ENCODE peak calls at places on chromosomes 12 and 14, in four cellular contexts. Z is HCT116, V is astrocyte of the spinal cord, L is A549. Y is an unnamed sample.

GRCh38 chr12:89364058-89364457 is 11.8 kb upstream of the DUSP6 start:
- DNase-seq in Z (no peak), V (no peak), L (no peak), Y (no peak)

GRCh38 chr12:94596596-94596995 is 53.8 kb downstream of the TMCC3 start:
- DNase-seq in Z (no peak), V (no peak), L (no peak), Y (peak)

GRCh38 chr14:20757963-20758362 is 10.2 kb upstream of the EDDM3B start:
- DNase-seq in Z (no peak), V (no peak), L (no peak), Y (peak)

GRCh38 chr12:49953146-49953545 is 2.6 kb downstream of the AQP2 start:
- DNase-seq in Z (no peak), V (no peak), L (no peak), Y (no peak)

GRCh38 chr14:51776102-51776894 is 84.1 kb upstream of the GNG2 start:
- DNase-seq in Z (peak), V (peak), L (peak), Y (no peak)

GRCh38 chr14:100004392-100004791 is 60.8 kb upstream of the EVL start:
- DNase-seq in Z (peak), V (peak), L (no peak), Y (no peak)

GRCh38 chr12:100897240-100897639 is 102.7 kb downstream of the ANO4 start:
- DNase-seq in Z (no peak), V (no peak), L (no peak), Y (peak)

GRCh38 chr12:4975574-4975973 is 65.9 kb downstream of the KCNA1 start:
- DNase-seq in Z (no peak), V (no peak), L (no peak), Y (no peak)

GRCh38 chr14:77214216-77214615 is 32.6 kb downstream of the TMEM63C start:
- DNase-seq in Z (no peak), V (no peak), L (no peak), Y (no peak)

GRCh38 chr14:48937796-48938195 is 648.4 kb downstream of the RPS29 start:
- DNase-seq in Z (no peak), V (peak), L (no peak), Y (no peak)

GRCh38 chr12:27969011-27969900 is 3.3 kb downstream of the PTHLH start:
- DNase-seq in Z (no peak), V (peak), L (peak), Y (no peak)

GRCh38 chr14:52354257-52354656 is 40.1 kb downstream of the PTGER2 start:
- DNase-seq in Z (no peak), V (no peak), L (no peak), Y (no peak)

GRCh38 chr12:100473716-100474150 is at the start of gene NR1H4:
- DNase-seq in Z (no peak), V (peak), L (peak), Y (peak)

GRCh38 chr12:120538281-120539156 is 4.4 kb downstream of the RNF10 start:
- DNase-seq in Z (no peak), V (peak), L (no peak), Y (peak)

GRCh38 chr12:128823216-128823915 is 392 bp downstream of the SLC15A4 start:
- DNase-seq in Z (no peak), V (no peak), L (peak), Y (peak)

GRCh38 chr12:128820253-128820652 is 3.5 kb downstream of the SLC15A4 start:
- DNase-seq in Z (no peak), V (no peak), L (no peak), Y (no peak)

GRCh38 chr12:128818065-128819022 is 5.4 kb downstream of the SLC15A4 start:
- DNase-seq in Z (no peak), V (peak), L (no peak), Y (no peak)

GRCh38 chr12:128819293-128820144 is 4.2 kb downstream of the SLC15A4 start:
- DNase-seq in Z (no peak), V (no peak), L (no peak), Y (no peak)

GRCh38 chr12:128820723-128821432 is 2.9 kb downstream of the SLC15A4 start:
- DNase-seq in Z (no peak), V (no peak), L (no peak), Y (no peak)
- H3K4me3 ChIP-seq in Z (no peak), V (no peak), L (no peak), Y (no peak)

GRCh38 chr14:74347096-74347794 is 1.0 kb upstream of the VRTN start:
- DNase-seq in Z (no peak), V (no peak), L (no peak), Y (no peak)
- H3K4me3 ChIP-seq in Z (no peak), V (no peak), L (no peak), Y (no peak)

GRCh38 chr14:87286191-87286590 is 706.8 kb downstream of the GALC start:
- DNase-seq in Z (no peak), V (no peak), L (no peak), Y (no peak)

GRCh38 chr14:87283547-87283946 is 709.4 kb downstream of the GALC start:
- DNase-seq in Z (no peak), V (no peak), L (no peak), Y (no peak)

GRCh38 chr14:87286826-87287225 is 706.2 kb downstream of the GALC start:
- DNase-seq in Z (no peak), V (no peak), L (no peak), Y (no peak)
- H3K4me3 ChIP-seq in Z (no peak), V (no peak), L (no peak), Y (no peak)

GRCh38 chr12:71752887-71753286 is 1.8 kb upstream of the RAB21 start:
- DNase-seq in Z (no peak), V (no peak), L (no peak), Y (no peak)

GRCh38 chr12:71742998-71743397 is 11.7 kb upstream of the RAB21 start:
- DNase-seq in Z (no peak), V (no peak), L (no peak), Y (no peak)

GRCh38 chr12:71744522-71745300 is 10.0 kb upstream of the RAB21 start:
- DNase-seq in Z (no peak), V (no peak), L (no peak), Y (no peak)

GRCh38 chr12:71746983-71747611 is 7.6 kb upstream of the RAB21 start:
- DNase-seq in Z (peak), V (peak), L (peak), Y (peak)

DNA sequence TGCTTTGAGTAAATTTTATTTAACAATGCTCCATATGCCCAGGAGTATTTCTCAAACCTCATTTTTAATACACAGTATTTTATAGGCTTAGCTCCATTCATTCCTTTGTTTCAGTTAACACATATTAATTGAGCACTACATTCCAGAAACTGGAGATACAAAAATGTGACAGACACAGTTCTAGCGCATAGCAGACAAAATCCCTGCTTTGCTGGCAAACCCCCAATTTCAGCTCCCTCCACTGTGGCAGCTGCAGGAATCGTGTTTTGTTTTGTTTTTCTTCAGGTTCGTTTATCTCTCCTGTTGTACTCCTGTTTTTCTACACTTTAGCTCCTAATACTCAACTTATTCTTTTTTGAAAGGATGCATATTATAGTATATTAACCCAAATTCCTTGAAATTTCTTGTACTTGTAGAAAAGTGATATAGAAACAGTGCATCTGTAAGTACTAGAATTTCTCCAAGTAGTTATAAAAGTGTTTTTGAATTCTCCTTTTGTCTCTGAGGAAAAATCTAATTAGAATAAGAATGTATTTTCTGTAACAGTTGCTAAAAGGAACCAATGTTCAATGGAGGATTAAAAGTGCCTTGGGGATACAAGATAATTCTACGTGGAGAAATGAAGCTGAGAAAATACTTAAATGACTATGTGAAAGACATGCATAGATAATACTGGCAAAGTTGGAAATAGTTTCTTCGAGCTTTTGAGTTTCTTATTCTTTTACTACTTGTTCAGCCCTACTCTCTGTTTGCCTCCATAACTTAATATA is 6.4 kb upstream of the RAB21 start:
- DNase-seq in Z (no peak), V (no peak), L (no peak), Y (no peak)
- H3K4me3 ChIP-seq in Z (no peak), V (no peak), L (no peak), Y (no peak)

DNA sequence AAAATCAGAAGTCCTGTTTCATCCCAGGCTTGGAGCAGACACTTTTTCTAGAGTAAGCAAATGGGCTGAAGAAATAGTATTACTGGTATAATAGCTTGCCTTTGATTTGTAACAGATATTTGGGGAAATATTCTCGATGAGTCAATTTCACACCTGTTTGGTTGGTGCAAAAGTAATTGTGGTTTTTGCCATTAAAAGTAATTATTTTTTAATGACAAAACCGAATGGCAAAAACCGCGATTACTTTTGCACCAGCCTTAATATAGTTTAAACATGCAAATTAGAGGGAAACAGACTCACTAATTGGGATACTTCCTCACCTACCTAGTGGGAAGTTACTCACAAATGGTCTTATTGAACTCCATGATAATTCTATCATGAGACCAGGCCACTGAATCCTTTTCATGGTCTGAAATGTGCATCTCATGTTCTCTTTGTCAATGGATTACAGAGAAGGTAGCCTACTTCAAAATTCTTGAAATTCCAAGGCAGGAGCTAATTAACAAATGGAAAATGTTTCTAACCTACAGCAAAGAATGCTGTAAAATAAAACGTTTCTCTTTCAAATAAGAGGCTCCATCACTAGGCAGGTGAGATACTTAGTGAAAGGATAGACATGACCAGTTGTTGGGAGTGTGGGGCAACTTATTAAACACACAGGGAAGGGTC is 391.3 kb downstream of the EMP1 start:
- DNase-seq in Z (no peak), V (no peak), L (no peak), Y (no peak)
- H3K4me3 ChIP-seq in Z (no peak), V (no peak), L (no peak), Y (no peak)

DNA sequence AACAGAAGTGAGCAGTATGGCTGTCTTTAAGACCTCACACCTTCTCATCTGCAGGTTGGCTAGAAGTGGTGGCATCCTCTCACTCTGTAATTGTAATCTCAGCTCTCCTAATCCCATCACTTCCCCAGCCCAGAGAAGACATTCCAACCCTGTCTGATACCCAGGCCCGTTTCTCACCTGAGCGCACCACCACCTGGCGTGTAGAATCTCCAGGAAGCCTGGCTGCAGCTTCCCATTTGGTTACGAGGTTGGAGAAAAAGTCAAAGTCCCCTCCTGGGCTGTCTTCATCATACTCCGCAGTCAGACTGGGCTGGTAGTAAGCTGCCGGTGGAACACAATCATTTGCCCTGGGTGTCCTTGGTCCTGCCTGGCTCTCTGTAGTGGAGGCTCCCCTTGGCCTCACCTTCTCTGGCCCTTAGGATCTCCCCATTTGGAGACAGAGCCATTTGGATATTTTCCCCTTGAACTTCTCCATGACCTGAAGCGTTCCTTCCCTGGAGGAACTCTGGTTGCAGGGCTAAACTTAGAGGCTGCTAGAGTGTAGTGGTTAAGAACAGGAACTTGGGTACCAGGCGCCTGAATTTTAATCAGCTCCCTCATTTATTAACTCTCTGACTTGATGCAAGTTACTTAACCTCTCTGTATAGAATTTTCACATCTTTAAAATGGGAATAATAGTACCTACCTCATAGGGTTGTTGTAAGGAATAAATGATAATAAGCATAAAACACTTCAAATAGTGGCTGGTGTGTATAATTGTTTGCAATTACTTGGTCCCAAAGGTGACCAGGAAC is 1.8 kb downstream of the SDR39U1 start:
- DNase-seq in Z (no peak), V (no peak), L (no peak), Y (no peak)
- H3K4me3 ChIP-seq in Z (peak), V (no peak), L (no peak), Y (no peak)

DNA sequence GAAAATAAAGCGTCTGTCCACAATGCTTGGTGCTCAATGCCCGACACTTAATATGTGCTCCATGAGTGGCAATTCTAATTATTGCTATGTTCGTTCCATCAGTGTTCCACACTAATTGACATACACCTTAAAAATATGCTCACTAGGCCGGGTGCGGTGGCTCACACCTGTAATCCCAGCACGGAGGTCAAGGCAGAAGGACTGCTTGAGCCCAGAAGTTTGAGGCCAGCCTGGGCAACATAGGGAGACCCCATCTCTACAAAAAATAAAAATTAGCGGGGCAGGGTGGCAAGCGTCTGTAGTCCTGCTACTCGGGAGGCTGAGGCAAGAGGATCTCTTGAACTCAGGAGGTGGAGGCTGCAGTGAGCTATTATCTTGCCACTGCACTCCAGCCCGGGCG is 635 bp upstream of the HECTD4 start:
- DNase-seq in Z (no peak), V (no peak), L (no peak), Y (no peak)
- H3K4me3 ChIP-seq in Z (peak), V (peak), L (peak), Y (peak)

GRCh38 chr14:101489092-101489760 is 72.1 kb upstream of the DIO3 start:
- DNase-seq in Z (no peak), V (no peak), L (no peak), Y (no peak)
- H3K4me3 ChIP-seq in Z (no peak), V (no peak), L (no peak), Y (no peak)

GRCh38 chr12:122659579-122659978 is 43.6 kb downstream of the HCAR2 start:
- DNase-seq in Z (no peak), V (no peak), L (no peak), Y (no peak)
- H3K4me3 ChIP-seq in Z (no peak), V (no peak), L (no peak), Y (no peak)

DNA sequence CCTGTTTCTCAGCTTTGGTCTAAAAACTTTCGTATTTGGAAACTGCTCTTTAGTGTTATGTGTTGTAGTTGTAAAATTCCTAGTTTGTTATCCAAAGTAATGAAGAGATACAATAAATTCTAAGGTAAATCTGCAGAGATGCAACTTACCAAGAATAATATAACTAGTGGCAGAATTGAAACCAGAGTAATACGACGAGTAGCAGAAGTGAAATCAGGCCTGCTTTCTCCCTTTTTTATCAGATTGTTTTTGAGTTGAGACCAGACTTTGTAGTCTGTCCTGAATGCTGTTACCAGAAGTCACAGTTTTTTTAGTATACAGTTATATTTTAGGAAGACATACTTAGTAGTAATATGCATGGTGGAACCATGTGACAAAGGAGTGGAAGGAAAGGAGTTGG is 12.5 kb downstream of the PAPOLA start:
- DNase-seq in Z (no peak), V (no peak), L (no peak), Y (no peak)
- H3K4me3 ChIP-seq in Z (no peak), V (no peak), L (no peak), Y (no peak)